ENCODE peak calls at places on chromosomes 4 and X, in eight cellular contexts. Q, Y, W, O, R, G, L and K are unnamed samples.

GRCh38 chr4:119189638-119190037 is 22.9 kb upstream of the USP53 start:
- DNase-seq in G (no peak), Q (peak), L (peak), W (no peak), Y (no peak), O (no peak), R (no peak), K (no peak)

GRCh38 chr4:8850074-8850829 is 21.4 kb downstream of the HMX1 start:
- DNase-seq in R (no peak), O (no peak), G (peak), Q (no peak), W (peak), L (no peak), Y (no peak), K (no peak)

GRCh38 chrX:139815771-139816170 is 107.8 kb upstream of the MCF2 start:
- DNase-seq in L (no peak), R (no peak), W (no peak), O (no peak), G (no peak), Y (no peak), Q (no peak), K (no peak)

GRCh38 chrX:109472939-109473713 is 8.8 kb downstream of the GUCY2F start:
- DNase-seq in W (no peak), O (no peak), Y (no peak), R (peak), G (peak), L (peak), Q (peak), K (peak)

GRCh38 chrX:138710866-138711331 is 618 bp downstream of the FGF13 start:
- DNase-seq in Q (no peak), Y (peak), R (no peak), G (peak), O (no peak), W (peak), L (no peak), K (peak)

GRCh38 chr4:52996261-52997131 is 134.4 kb downstream of the RASL11B start:
- DNase-seq in O (peak), G (no peak), R (no peak), Y (no peak), L (peak), W (no peak), Q (peak), K (no peak)

GRCh38 chr4:72286185-72286584 is 254.4 kb downstream of the NPFFR2 start:
- DNase-seq in Q (peak), L (peak), Y (no peak), O (no peak), W (no peak), G (no peak), R (no peak), K (peak)

GRCh38 chr4:118888666-118889312 is at the start of gene SYNPO2:
- DNase-seq in Q (peak), W (peak), Y (peak), G (peak), O (peak), R (peak), L (peak), K (peak)

GRCh38 chr4:141134051-141134450 is 782 bp upstream of the RNF150 start:
- DNase-seq in G (no peak), L (peak), Q (peak), O (no peak), W (no peak), Y (no peak), R (no peak), K (no peak)

GRCh38 chr4:141130947-141131545 is 2.2 kb downstream of the RNF150 start:
- DNase-seq in R (no peak), Q (no peak), O (no peak), G (no peak), Y (no peak), W (no peak), L (no peak), K (peak)

GRCh38 chr4:141132689-141133145 is 552 bp downstream of the RNF150 start:
- DNase-seq in L (peak), W (no peak), Q (peak), Y (no peak), O (no peak), R (no peak), G (peak), K (peak)

GRCh38 chr4:141133146-141134006 is at the start of gene RNF150:
- DNase-seq in G (peak), L (peak), R (peak), Q (peak), W (peak), O (peak), Y (peak), K (peak)

GRCh38 chr4:141131738-141132688 is 1.3 kb downstream of the RNF150 start:
- DNase-seq in L (no peak), Y (peak), G (peak), Q (peak), W (no peak), O (no peak), R (no peak), K (peak)
- H3K4me3 ChIP-seq in L (peak), Y (peak), G (peak), Q (peak), W (peak), O (peak), R (no peak), K (peak)

GRCh38 chr4:182876427-182876826 is 40.8 kb downstream of the DCTD start:
- DNase-seq in O (no peak), Q (no peak), Y (no peak), R (no peak), G (no peak), L (no peak), W (no peak), K (no peak)

GRCh38 chr4:182877326-182877883 is 39.8 kb downstream of the DCTD start:
- DNase-seq in L (no peak), G (peak), W (no peak), Y (no peak), R (no peak), Q (no peak), O (no peak), K (peak)

GRCh38 chr4:182874946-182875345 is 42.2 kb downstream of the DCTD start:
- DNase-seq in L (no peak), Q (no peak), G (no peak), Y (no peak), W (no peak), O (no peak), R (no peak), K (no peak)

GRCh38 chr4:182875471-182875870 is 41.7 kb downstream of the DCTD start:
- DNase-seq in Q (no peak), R (no peak), G (peak), L (no peak), Y (no peak), O (no peak), W (no peak), K (no peak)

GRCh38 chr4:182876006-182876405 is 41.2 kb downstream of the DCTD start:
- DNase-seq in Y (no peak), R (no peak), Q (no peak), L (no peak), W (no peak), G (no peak), O (no peak), K (no peak)
- H3K4me3 ChIP-seq in Y (no peak), R (no peak), Q (no peak), L (no peak), W (no peak), G (no peak), O (no peak), K (no peak)

GRCh38 chrX:132957211-132958085 is 981 bp downstream of the HS6ST2 start:
- DNase-seq in W (no peak), R (no peak), L (no peak), Y (peak), O (no peak), G (peak), Q (no peak), K (peak)
- H3K4me3 ChIP-seq in W (peak), R (no peak), L (no peak), Y (no peak), O (peak), G (peak), Q (peak), K (peak)

GRCh38 chr4:104493071-104493831 is 1.4 kb downstream of the CXXC4 start:
- DNase-seq in O (no peak), R (no peak), Y (no peak), W (no peak), L (no peak), G (peak), Q (no peak), K (no peak)
- H3K4me3 ChIP-seq in O (peak), R (no peak), Y (no peak), W (no peak), L (no peak), G (no peak), Q (no peak), K (peak)

DNA sequence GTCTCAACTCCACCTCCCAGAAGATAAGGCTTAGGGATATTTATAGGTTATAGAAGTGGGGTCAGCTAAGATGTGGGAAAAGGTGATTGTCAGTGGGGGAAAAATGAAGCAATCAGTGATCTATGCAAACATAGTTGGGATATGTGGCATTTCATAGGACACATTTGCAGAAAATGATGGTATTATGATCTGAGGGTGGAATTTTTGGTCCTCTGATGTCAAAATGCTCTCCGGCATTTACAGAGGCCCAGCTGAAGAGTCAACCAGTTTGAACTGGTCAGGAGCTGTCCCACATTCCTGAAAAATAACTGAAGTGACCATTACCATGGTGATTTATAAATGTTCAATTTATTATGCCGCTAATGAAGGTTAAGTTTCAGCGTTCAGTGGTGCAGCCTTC is 12.2 kb upstream of the HPGD start:
- DNase-seq in Q (no peak), W (no peak), R (no peak), Y (no peak), G (no peak), L (no peak), O (no peak), K (no peak)
- H3K4me3 ChIP-seq in Q (no peak), W (no peak), R (no peak), Y (no peak), G (no peak), L (no peak), O (no peak), K (no peak)

GRCh38 chr4:133145758-133146157 is 3.3 kb upstream of the PCDH10 start:
- DNase-seq in W (no peak), Y (no peak), O (no peak), L (no peak), G (no peak), R (no peak), Q (no peak), K (peak)
- H3K4me3 ChIP-seq in W (no peak), Y (no peak), O (no peak), L (no peak), G (peak), R (no peak), Q (peak), K (peak)

GRCh38 chr4:48141048-48141447 is 7.0 kb upstream of the TXK start:
- DNase-seq in Y (no peak), O (no peak), Q (peak), L (peak), R (peak), G (peak), W (no peak), K (peak)

GRCh38 chr4:48138936-48139335 is 4.9 kb upstream of the TXK start:
- DNase-seq in Q (no peak), W (no peak), O (no peak), L (no peak), R (no peak), G (no peak), Y (no peak), K (no peak)

GRCh38 chr4:48139688-48140087 is 5.6 kb upstream of the TXK start:
- DNase-seq in O (no peak), R (no peak), W (no peak), L (peak), Q (peak), Y (no peak), G (no peak), K (no peak)

GRCh38 chr4:48138511-48138910 is 4.5 kb upstream of the TXK start:
- DNase-seq in R (no peak), W (no peak), G (no peak), L (no peak), Y (no peak), Q (no peak), O (no peak), K (no peak)

DNA sequence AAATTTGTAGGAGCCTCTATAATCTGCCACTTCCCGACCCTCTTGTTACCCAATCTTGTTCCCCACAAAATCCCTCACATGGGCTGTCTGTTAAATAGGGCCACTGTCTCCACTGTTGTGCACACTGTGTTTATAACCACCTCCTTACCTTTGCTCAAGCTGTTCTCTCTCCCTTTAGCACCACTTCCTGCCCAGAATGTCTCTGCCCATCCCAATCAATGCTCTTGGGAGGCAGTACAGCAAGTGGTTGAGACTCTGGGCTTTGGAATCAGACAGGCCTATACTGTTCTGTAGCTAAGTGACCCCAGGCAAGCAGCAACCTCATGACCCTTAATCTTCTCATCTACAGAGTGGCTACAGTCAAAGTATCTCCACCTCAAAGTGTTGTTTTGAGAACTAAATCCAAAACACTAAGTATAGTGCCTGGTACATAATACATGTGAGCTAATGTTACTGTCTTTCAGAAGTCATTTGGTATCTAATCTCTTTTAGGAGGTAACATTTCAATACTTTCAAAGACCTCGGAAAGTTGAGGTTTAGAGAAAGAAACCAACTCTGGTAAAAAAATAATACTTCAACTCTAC is 3.8 kb upstream of the TXK start:
- DNase-seq in O (no peak), W (no peak), R (no peak), L (no peak), Q (no peak), G (no peak), Y (no peak), K (no peak)
- H3K4me3 ChIP-seq in O (no peak), W (no peak), R (no peak), L (no peak), Q (no peak), G (no peak), Y (no peak), K (no peak)

DNA sequence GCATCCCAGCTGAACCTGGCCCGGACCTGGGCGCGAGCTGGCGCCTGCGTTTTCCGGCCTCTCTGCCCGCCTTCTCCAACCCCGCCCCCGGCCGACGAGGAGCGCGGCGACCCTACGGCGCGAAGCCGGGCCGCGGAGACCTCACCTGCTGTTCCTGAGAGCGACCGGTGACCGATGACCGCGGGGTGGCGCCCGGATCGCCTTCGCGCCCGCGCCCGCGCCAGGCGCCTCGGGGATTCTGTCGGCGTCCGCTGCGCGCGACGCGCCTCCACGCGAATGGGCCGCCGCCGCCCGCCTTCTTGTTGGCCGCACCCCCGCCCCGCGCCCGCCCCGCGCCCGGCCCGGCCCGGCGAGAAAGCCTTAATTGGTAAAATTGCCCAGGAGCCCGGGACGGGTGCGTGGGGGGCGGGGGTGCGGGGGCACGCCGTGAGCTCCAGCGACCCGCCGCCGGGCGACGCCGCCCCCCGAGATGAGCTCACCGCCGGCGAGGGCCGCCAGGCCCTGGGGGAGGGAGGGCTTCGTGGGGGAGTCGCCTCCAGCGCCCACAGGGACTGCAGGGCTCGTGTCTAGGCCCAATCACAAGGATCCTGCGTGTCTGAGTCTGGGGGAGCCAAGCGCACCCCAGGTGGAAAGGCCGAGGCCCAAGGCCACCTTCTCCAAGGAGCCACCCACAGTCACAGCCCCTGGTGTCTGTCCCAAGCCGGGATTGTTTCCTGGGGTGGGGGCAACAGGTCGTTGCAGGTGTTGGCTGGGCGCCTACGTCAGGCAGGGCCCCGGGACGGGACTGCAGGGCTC is at the start of gene FLNA:
- DNase-seq in W (no peak), Y (peak), O (no peak), Q (no peak), R (peak), L (peak), G (peak), K (peak)
- H3K4me3 ChIP-seq in W (peak), Y (no peak), O (peak), Q (peak), R (peak), L (peak), G (peak), K (peak)

GRCh38 chr4:108375434-108375833 is 206.7 kb upstream of the LEF1 start:
- DNase-seq in L (no peak), Q (no peak), R (no peak), G (no peak), Y (no peak), O (no peak), W (no peak), K (no peak)
- H3K4me3 ChIP-seq in L (no peak), Q (no peak), R (no peak), G (no peak), Y (no peak), O (no peak), W (no peak), K (no peak)

DNA sequence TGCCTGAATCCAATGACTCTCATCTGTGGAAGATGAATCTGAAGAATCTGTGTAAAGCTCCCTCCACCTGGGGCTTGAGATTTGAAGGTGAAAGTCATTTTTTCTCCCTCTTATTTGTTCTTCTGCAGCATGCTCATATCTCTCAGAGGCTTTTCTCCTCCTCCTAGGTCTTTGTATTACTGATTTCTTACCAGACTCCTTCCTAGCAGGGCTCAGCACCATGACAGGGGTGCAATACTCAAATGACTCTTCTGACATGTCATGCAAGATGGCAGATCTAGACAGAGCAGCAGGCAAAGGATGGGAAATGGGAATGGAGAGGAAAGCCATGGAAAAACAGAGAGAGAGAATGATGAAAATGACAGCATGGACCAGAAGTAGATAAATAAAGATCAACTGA is 118.3 kb downstream of the TMA16 start:
- DNase-seq in G (no peak), R (no peak), O (no peak), W (no peak), Q (no peak), L (no peak), Y (no peak), K (no peak)
- H3K4me3 ChIP-seq in G (no peak), R (no peak), O (peak), W (peak), Q (no peak), L (no peak), Y (no peak), K (no peak)